ENCODE peak calls at places on chromosomes 11 and 22, in ten cellular contexts. I is colonic mucosa, B is A549, Q is Panc1, V is PC-9, F is tibial artery, A is pancreas, J is cardiac muscle cell, D is prostate gland, S is mammary epithelial cell. C is an unnamed sample. For H3K4me1, the result is how much of the 10 kb centered on the place peaks cover.

GRCh38 chr22:41482319-41482935 is 13.5 kb downstream of the ACO2 start:
- DNase-seq in I (no peak), B (no peak), Q (no peak), V (no peak), F (no peak), A (no peak), J (no peak), D (no peak), S (no peak), C (no peak)

GRCh38 chr11:70901951-70902521 is 350.3 kb downstream of the SHANK2 start:
- DNase-seq in I (no peak), B (no peak), Q (no peak), V (no peak), F (no peak), A (peak), J (peak), D (no peak), S (no peak), C (no peak)

GRCh38 chr11:19924321-19925115 is 211.9 kb downstream of the NAV2 start:
- DNase-seq in I (no peak), B (no peak), Q (no peak), V (no peak), F (no peak), A (no peak), J (no peak), D (no peak), S (no peak), C (no peak)

GRCh38 chr22:35596821-35597220 is 20.3 kb downstream of the MB start:
- DNase-seq in I (no peak), B (no peak), Q (no peak), V (no peak), F (no peak), A (no peak), J (peak), D (no peak), S (no peak), C (no peak)

GRCh38 chr11:88523362-88524028 is 186.0 kb upstream of the CTSC start:
- DNase-seq in I (no peak), B (no peak), Q (no peak), V (no peak), F (no peak), A (no peak), J (peak), D (no peak), S (no peak), C (no peak)

GRCh38 chr22:37639771-37640590 is 512 bp downstream of the SH3BP1 start:
- DNase-seq in I (no peak), B (no peak), Q (no peak), V (no peak), F (no peak), A (peak), J (no peak), D (no peak), S (peak), C (no peak)

GRCh38 chr11:46389450-46390330 is 1.9 kb downstream of the CHRM4 start:
- DNase-seq in I (peak), B (peak), Q (no peak), V (peak), F (peak), A (peak), J (peak), D (peak), S (peak), C (peak)

GRCh38 chr11:44915621-44916020 is 35.1 kb downstream of the TP53I11 start:
- DNase-seq in I (no peak), B (no peak), Q (no peak), V (no peak), F (no peak), A (no peak), J (no peak), D (no peak), S (no peak), C (no peak)

GRCh38 chr11:75262436-75262835 is 21.9 kb downstream of the TPBGL start:
- DNase-seq in I (no peak), B (no peak), Q (no peak), V (no peak), F (no peak), A (no peak), J (no peak), D (no peak), S (no peak), C (no peak)

GRCh38 chr11:126782810-126783209 is 217.8 kb downstream of the KIRREL3 start:
- DNase-seq in I (no peak), B (no peak), Q (no peak), V (no peak), F (no peak), A (no peak), J (no peak), D (no peak), S (no peak), C (no peak)

GRCh38 chr22:43917523-43917922 is 6.1 kb upstream of the PNPLA3 start:
- DNase-seq in I (no peak), B (no peak), Q (no peak), V (no peak), F (no peak), A (no peak), J (peak), D (no peak), S (no peak), C (no peak)

GRCh38 chr11:65014146-65014960 is at the start of gene ARL2:
- DNase-seq in I (no peak), B (peak), Q (no peak), V (peak), F (peak), A (peak), J (no peak), D (peak), S (peak), C (no peak)

GRCh38 chr11:65019824-65020223 is 5.9 kb downstream of the ARL2 start:
- DNase-seq in I (no peak), B (no peak), Q (no peak), V (no peak), F (no peak), A (no peak), J (no peak), D (no peak), S (no peak), C (no peak)

GRCh38 chr11:65013692-65014145 is 241 bp upstream of the ARL2 start:
- DNase-seq in I (peak), B (no peak), Q (no peak), V (no peak), F (peak), A (peak), J (peak), D (peak), S (peak), C (peak)

GRCh38 chr11:65017927-65018326 is 4.0 kb downstream of the ARL2 start:
- DNase-seq in I (no peak), B (no peak), Q (no peak), V (no peak), F (no peak), A (no peak), J (no peak), D (no peak), S (no peak), C (no peak)

GRCh38 chr11:65016705-65017104 is 2.7 kb downstream of the ARL2 start:
- DNase-seq in I (no peak), B (no peak), Q (no peak), V (no peak), F (no peak), A (no peak), J (no peak), D (no peak), S (no peak), C (no peak)
- TF ChIP-seq CTCF in I (no peak), B (no peak), Q (no peak), V (no peak), F (no peak), A (no peak), J (no peak), D (no peak), S (no peak), C (no peak)

GRCh38 chr22:25159028-25159427 is 40.6 kb upstream of the CRYBB3 start:
- DNase-seq in I (no peak), B (no peak), Q (no peak), V (no peak), F (no peak), A (no peak), J (peak), D (no peak), S (no peak), C (no peak)
- H3K4me1 ChIP-seq in I (under half), B (under half), Q (under half), V (under half), F (under half), A (under half), J (under half), D (under half), S (under half), C (under half)

DNA sequence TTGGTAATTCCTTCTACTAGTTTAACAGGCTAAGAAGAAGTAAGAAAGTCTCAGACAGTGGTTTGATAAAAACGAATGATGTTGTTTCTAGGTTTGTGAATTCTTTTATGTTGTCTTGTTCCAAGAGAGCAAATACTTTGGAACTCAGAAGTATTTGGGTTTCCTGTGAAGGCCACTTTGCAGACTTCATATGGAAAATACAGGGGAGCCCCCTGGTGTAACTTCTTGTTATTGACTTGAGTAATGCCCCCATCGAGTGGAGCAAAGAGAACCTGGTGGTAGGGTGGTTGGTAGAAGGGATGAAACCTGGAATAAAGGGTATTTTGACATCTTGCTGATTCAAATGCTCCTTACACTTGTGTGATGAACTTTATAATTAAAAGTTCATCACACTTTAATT is 40.0 kb upstream of the PTH start:
- DNase-seq in I (no peak), B (no peak), Q (no peak), V (no peak), F (no peak), A (no peak), J (no peak), D (peak), S (peak), C (no peak)
- TF ChIP-seq CTCF in I (no peak), B (no peak), Q (peak), V (no peak), F (no peak), A (no peak), J (no peak), D (peak), S (no peak), C (no peak)

GRCh38 chr11:130525307-130525706 is 76.9 kb downstream of the ADAMTS15 start:
- DNase-seq in I (no peak), B (no peak), Q (no peak), V (no peak), F (no peak), A (no peak), J (no peak), D (no peak), S (no peak), C (no peak)
- H3K4me1 ChIP-seq in I (under half), B (under half), Q (under half), V (half or more), F (under half), A (under half), J (under half), D (under half), S (under half), C (under half)

GRCh38 chr22:48699531-48699930 is 1128.1 kb downstream of the BRD1 start:
- DNase-seq in I (no peak), B (no peak), Q (no peak), V (no peak), F (no peak), A (no peak), J (no peak), D (no peak), S (no peak), C (no peak)

GRCh38 chr22:48702573-48703264 is 1125.0 kb downstream of the BRD1 start:
- DNase-seq in I (no peak), B (no peak), Q (no peak), V (no peak), F (no peak), A (peak), J (peak), D (no peak), S (no peak), C (no peak)

GRCh38 chr22:48701296-48702030 is 1126.2 kb downstream of the BRD1 start:
- DNase-seq in I (no peak), B (no peak), Q (no peak), V (no peak), F (no peak), A (peak), J (no peak), D (no peak), S (no peak), C (no peak)

GRCh38 chr22:48700180-48700565 is 1127.5 kb downstream of the BRD1 start:
- DNase-seq in I (no peak), B (no peak), Q (no peak), V (no peak), F (no peak), A (peak), J (no peak), D (no peak), S (no peak), C (no peak)

DNA sequence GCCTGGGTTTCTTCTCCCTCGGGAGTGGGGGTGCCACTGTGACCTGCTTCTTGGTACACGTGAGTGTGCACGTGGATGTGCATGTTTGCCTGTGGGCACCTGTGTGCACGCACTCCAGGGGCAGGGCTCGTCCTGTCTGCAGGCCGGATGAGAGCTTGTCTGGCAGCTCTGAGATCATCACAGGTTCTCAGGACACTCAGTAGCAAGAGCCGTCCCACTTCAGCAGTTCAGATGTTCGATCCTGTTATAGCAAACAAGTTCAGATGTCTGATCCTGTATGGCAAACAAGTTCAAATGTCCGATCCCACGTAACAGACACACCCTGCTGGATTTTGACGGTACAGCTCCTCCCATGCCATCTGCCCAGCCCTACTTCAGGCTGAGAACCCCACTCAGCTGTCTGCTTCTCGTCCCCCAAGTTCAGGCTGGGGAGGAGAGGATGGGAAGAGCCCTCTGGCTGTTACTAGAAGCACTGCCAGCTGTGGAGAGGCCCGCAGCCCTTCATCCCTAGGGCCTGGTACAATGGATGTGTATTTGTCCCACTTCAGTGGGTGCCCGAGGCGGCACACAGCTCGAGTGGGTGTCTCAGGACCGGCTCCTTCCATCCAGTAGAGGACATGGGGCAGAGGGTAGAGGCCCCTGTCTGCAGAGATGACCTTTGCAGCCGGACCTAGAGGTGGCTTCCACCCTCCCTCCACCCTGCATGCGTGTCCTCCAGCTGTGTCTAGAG is 1126.9 kb downstream of the BRD1 start:
- DNase-seq in I (no peak), B (no peak), Q (no peak), V (no peak), F (no peak), A (no peak), J (no peak), D (no peak), S (no peak), C (no peak)
- TF ChIP-seq CTCF in I (no peak), B (no peak), Q (no peak), V (no peak), F (no peak), A (no peak), J (no peak), D (no peak), S (no peak), C (no peak)